ENCODE peak calls at places on chromosomes 11 and 22, in six cellular contexts. H is suprapubic skin, E is ascending aorta, V is PC-3, G is endodermal cell, K is coronary artery. O is an unnamed sample.

GRCh38 chr11:34869425-34869824 is 46.8 kb downstream of the APIP start:
- DNase-seq in H (no peak), E (no peak), V (no peak), G (peak), K (no peak), O (no peak)

GRCh38 chr11:108220721-108221346 is 1.6 kb downstream of the NPAT start:
- DNase-seq in H (no peak), E (no peak), V (peak), G (no peak), K (no peak), O (no peak)

GRCh38 chr11:88507771-88508557 is 170.4 kb upstream of the CTSC start:
- DNase-seq in H (no peak), E (no peak), V (peak), G (no peak), K (no peak), O (no peak)

GRCh38 chr11:66112640-66113098 is 42.6 kb downstream of the PACS1 start:
- DNase-seq in H (no peak), E (no peak), V (peak), G (no peak), K (no peak), O (no peak)

GRCh38 chr11:69689484-69690319 is 14.1 kb downstream of the FGF19 start:
- DNase-seq in H (no peak), E (no peak), V (no peak), G (no peak), K (no peak), O (no peak)

GRCh38 chr11:10674440-10674855 is 19.1 kb downstream of the IRAG1 start:
- DNase-seq in H (no peak), E (peak), V (no peak), G (no peak), K (peak), O (no peak)

GRCh38 chr11:67269401-67270255 is 3.4 kb downstream of the GRK2 start:
- DNase-seq in H (no peak), E (no peak), V (no peak), G (no peak), K (no peak), O (no peak)

GRCh38 chr22:46373838-46374662 is 38.5 kb downstream of the TRMU start:
- DNase-seq in H (no peak), E (no peak), V (no peak), G (no peak), K (no peak), O (no peak)

GRCh38 chr22:39349506-39349966 is 255 bp upstream of the SYNGR1 start:
- DNase-seq in H (no peak), E (no peak), V (peak), G (peak), K (no peak), O (no peak)

GRCh38 chr11:60813324-60813723 is 28.2 kb downstream of the MS4A10 start:
- DNase-seq in H (no peak), E (no peak), V (no peak), G (no peak), K (no peak), O (no peak)

GRCh38 chr11:60810151-60810550 is 25.0 kb downstream of the MS4A10 start:
- DNase-seq in H (no peak), E (no peak), V (no peak), G (no peak), K (no peak), O (no peak)

GRCh38 chr11:60809691-60810090 is 24.6 kb downstream of the MS4A10 start:
- DNase-seq in H (no peak), E (no peak), V (no peak), G (no peak), K (no peak), O (no peak)

GRCh38 chr11:60809249-60809648 is 24.1 kb downstream of the MS4A10 start:
- DNase-seq in H (no peak), E (no peak), V (no peak), G (no peak), K (no peak), O (no peak)

DNA sequence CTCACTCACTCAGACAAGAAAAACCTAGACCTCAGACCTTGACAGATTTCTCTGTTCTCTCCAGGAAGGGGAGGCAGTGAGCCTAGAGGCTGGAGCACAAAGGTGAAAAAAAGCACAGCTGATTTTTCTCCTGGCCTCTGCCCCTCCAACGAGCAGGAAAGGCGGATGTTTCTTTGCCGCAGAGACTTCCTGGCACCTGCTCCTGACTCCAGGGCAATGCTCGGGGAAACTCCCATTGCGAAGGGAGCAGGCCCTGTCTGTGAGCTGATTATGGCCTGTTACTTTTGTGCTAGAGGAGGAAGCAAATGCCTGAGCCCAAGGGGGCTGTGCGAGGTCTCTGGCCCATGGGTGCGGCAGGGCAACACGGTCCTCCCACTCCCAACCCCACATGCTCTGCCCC is 25.4 kb downstream of the MS4A10 start:
- DNase-seq in H (no peak), E (no peak), V (no peak), G (no peak), K (no peak), O (no peak)
- H3K27ac ChIP-seq in H (no peak), E (no peak), V (no peak), G (no peak), K (no peak), O (no peak)

GRCh38 chr22:42996646-42997365 is 18.1 kb downstream of the PACSIN2 start:
- DNase-seq in H (no peak), E (peak), V (no peak), G (no peak), K (peak), O (no peak)
- H3K27ac ChIP-seq in H (peak), E (peak), V (no peak), G (no peak), K (peak), O (peak)

GRCh38 chr22:38249301-38249700 is 23.5 kb downstream of the TMEM184B start:
- DNase-seq in H (no peak), E (no peak), V (no peak), G (no peak), K (no peak), O (no peak)
- H3K27ac ChIP-seq in H (no peak), E (no peak), V (no peak), G (no peak), K (peak), O (no peak)

DNA sequence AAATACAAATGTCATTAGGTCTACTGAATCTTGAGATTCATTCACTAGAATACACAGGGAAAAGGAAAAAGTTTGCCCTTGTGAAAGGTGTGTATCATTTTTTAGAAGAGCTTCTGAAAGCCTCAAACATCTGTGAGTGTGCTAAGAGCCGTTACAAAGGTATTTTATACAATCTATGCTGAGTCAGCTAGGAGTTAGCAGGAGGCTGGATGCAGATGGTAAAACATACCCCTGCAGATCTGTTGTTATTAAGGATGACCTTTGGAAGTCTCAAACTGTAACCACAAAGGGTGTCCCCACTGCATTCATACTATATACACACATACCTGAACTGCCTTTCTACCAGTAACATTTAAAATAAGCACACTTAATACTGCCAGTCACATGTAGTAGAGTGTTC is 8.3 kb upstream of the C11orf91 start:
- DNase-seq in H (no peak), E (no peak), V (peak), G (no peak), K (no peak), O (no peak)
- H3K27ac ChIP-seq in H (no peak), E (no peak), V (peak), G (no peak), K (peak), O (no peak)

GRCh38 chr22:40414838-40415505 is 44.6 kb downstream of the SGSM3 start:
- DNase-seq in H (no peak), E (peak), V (no peak), G (no peak), K (no peak), O (no peak)
- H3K27ac ChIP-seq in H (no peak), E (peak), V (no peak), G (no peak), K (no peak), O (no peak)

GRCh38 chr11:75429902-75430691 is 2.9 kb downstream of the KLHL35 start:
- DNase-seq in H (no peak), E (peak), V (peak), G (peak), K (no peak), O (no peak)
- H3K27ac ChIP-seq in H (peak), E (no peak), V (no peak), G (no peak), K (peak), O (no peak)

GRCh38 chr22:36445158-36445668 is 36.2 kb downstream of the TXN2 start:
- DNase-seq in H (no peak), E (no peak), V (no peak), G (peak), K (no peak), O (peak)
- H3K27ac ChIP-seq in H (no peak), E (no peak), V (no peak), G (no peak), K (peak), O (peak)

DNA sequence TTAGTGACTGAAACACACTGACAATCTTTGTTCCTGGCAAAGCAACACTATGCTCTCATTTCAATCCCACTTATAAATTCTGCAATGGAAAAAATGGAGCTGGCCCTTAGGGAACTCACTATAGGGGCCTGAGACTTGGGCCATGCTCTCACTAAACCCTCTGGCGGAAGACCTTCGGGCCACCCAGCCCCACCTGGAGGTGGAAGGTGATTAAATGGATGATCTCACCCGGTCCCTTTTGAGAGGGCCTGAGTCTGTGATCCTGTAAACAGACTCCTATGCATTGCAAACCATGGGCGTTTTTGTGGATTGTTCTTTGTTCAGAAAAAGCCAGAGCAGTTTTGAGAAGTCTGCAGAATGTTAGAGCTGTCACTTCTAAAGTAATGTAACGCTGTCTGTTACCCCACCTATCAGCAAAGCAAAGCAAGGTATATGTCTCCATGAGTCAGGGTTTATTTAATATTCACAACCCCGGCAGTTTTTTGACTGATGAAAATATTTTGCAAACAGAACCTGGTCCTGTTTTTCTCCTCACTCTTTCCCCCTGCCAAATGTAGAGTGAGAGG is 17.1 kb upstream of the CDON start:
- DNase-seq in H (no peak), E (no peak), V (peak), G (peak), K (no peak), O (no peak)
- H3K27ac ChIP-seq in H (peak), E (no peak), V (peak), G (peak), K (no peak), O (no peak)

O was measured in AG04450.